ENCODE peak calls at places on chromosomes 1 and 21, in four cellular contexts. X is GM12891, S is K562, B is SK-N-SH. U is an unnamed sample.
A peak's percentile ranks its signal among the peaks of the same experiment; 100 is the strongest.

GRCh38 chr1:233569636-233570035 is 44.3 kb upstream of the KCNK1 start:
- DNase-seq in X (no peak), S (no peak), B (no peak), U (no peak)

GRCh38 chr1:165075725-165076370 is 280.7 kb downstream of the LMX1A start:
- DNase-seq in X (no peak), S (peak; percentile 25), B (peak; percentile 50), U (no peak)

GRCh38 chr1:186884266-186884665 is 55.5 kb downstream of the PLA2G4A start:
- DNase-seq in S (no peak), X (no peak), B (no peak), U (no peak)

GRCh38 chr1:154342836-154343472 is 17.6 kb downstream of the ATP8B2 start:
- DNase-seq in X (no peak), S (no peak), B (no peak), U (no peak)

GRCh38 chr1:5562769-5563168 is 429.5 kb downstream of the NPHP4 start:
- DNase-seq in B (no peak), X (no peak), S (no peak), U (no peak)

GRCh38 chr1:56798053-56798471 is 21.1 kb downstream of the FYB2 start:
- DNase-seq in S (no peak), B (no peak), X (no peak), U (no peak)

GRCh38 chr1:189211742-189212141 is 1265.9 kb downstream of the BRINP3 start:
- DNase-seq in S (no peak), B (no peak), X (no peak), U (no peak)

GRCh38 chr1:212669102-212669501 is 30.5 kb downstream of the BATF3 start:
- DNase-seq in X (no peak), B (peak; percentile 65), S (peak; percentile 59), U (no peak)

DNA sequence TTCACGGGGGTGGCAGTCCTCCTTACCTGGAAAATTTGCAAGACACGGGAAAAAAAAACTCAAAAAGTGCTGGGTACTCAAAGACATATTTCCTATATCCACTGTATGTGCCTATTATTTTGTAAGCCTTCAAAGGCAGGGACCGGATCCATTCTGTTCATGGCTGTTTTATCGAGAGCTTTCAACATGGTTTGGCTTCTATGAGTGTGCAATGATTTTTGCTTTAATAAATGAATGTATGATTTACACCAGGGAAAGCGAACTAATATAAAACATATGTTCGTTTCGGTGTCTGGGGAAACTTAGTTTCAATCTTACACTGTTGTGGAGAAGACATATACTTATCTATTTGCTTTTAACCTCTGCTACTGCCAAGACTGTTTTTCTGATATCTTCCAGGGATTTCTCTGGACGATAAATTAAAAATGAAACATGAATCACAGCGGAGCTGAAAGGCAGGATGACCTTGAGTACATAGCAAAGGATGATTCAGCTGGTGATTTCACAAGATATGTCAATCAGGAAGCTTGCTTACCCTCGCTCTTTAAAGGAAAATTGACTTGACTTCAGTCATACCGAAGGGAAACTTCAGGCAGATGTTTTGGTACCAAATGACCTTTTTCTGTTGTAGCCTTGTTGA is 14.7 kb upstream of the CYYR1 start:
- DNase-seq in X (no peak), B (peak; percentile 47), S (no peak), U (no peak)
- TF ChIP-seq POLR2AphosphoS5 in X (no peak), B (peak; percentile 75), S (no peak), U (no peak)

DNA sequence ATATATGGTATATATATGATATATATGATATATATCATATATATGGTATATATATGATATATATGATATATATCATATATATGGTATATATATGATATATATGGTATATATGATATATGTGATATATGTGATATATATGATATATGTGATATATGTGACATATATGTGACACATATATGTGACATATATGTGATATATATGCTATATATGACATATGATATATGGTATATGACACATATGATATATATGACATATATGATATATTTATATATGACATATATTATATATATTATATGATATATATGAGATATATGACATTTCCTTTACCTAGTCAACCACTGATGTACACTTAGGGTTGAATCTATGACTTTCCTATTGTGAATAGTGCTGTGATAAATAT is 36.1 kb upstream of the EEIG2 start:
- DNase-seq in X (no peak), S (no peak), B (no peak), U (no peak)
- TF ChIP-seq TAF1 in X (no peak), S (no peak), B (no peak), U (no peak)

GRCh38 chr1:26102046-26102925 is 9.3 kb upstream of the PDIK1L start:
- DNase-seq in X (no peak), S (no peak), B (no peak), U (no peak)
- TF ChIP-seq POLR2AphosphoS5 in X (no peak), S (no peak), B (no peak), U (no peak)

DNA sequence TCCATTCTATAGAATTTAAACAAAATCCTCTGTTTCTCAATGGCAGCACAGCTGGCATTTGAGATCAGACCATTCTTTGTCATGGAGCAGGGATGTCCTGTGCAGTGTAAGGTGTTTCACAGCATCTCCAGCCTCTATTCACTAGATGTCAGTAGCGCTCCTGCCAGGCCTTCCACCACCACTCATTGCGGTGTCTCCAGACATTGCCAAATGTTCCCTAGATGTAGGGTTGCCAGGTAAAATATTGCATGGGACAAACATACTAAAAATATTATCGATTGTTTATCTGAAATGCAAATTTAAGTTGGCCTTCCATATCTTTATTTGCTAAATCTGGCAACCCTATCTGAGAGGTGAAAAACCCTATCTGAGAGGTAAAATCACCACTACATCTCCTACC is 11.7 kb downstream of the ITLN2 start:
- DNase-seq in S (peak; percentile 16), B (no peak), X (no peak), U (no peak)
- TF ChIP-seq TAF1 in S (no peak), B (no peak), X (no peak), U (no peak)